ENCODE peak calls at places on chromosome 18, in five cellular contexts. D is SK-N-SH, B is GM12878, T is K562, H is HepG2. I is an unnamed sample.

GRCh38 chr18:35407871-35408481 is 30.8 kb upstream of the ZNF396 start:
- DNase-seq in D (peak), B (no peak), T (peak), H (peak), I (no peak)

GRCh38 chr18:79458131-79458838 is 62.6 kb downstream of the NFATC1 start:
- DNase-seq in D (no peak), B (no peak), T (no peak), H (peak), I (no peak)

GRCh38 chr18:36769611-36770314 is 59.0 kb downstream of the TPGS2 start:
- DNase-seq in D (no peak), B (no peak), T (peak), H (peak), I (peak)

GRCh38 chr18:28153485-28154065 is 23.4 kb downstream of the CDH2 start:
- DNase-seq in D (no peak), B (no peak), T (no peak), H (no peak), I (no peak)

GRCh38 chr18:36364911-36365624 is 67.6 kb downstream of the FHOD3 start:
- DNase-seq in D (peak), B (no peak), T (no peak), H (no peak), I (no peak)

GRCh38 chr18:79513381-79514081 is 117.8 kb downstream of the NFATC1 start:
- DNase-seq in D (no peak), B (no peak), T (no peak), H (no peak), I (no peak)

GRCh38 chr18:76056467-76057194 is 438.4 kb downstream of the ZNF516 start:
- DNase-seq in D (no peak), B (no peak), T (no peak), H (no peak), I (no peak)

GRCh38 chr18:50441518-50441917 is 66.7 kb downstream of the SKA1 start:
- DNase-seq in D (no peak), B (no peak), T (no peak), H (no peak), I (no peak)

GRCh38 chr18:47719096-47719780 is 211.2 kb downstream of the SMAD2 start:
- DNase-seq in D (no peak), B (no peak), T (no peak), H (no peak), I (no peak)

GRCh38 chr18:7021994-7022840 is 95.4 kb downstream of the LAMA1 start:
- DNase-seq in D (peak), B (no peak), T (peak), H (peak), I (no peak)

GRCh38 chr18:55878224-55878623 is 290.2 kb upstream of the TCF4 start:
- DNase-seq in D (no peak), B (no peak), T (no peak), H (no peak), I (no peak)

GRCh38 chr18:30457156-30457555 is 585.4 kb downstream of the DSC3 start:
- DNase-seq in D (no peak), B (no peak), T (no peak), H (no peak), I (no peak)

GRCh38 chr18:13137041-13137938 is 81.3 kb upstream of the LDLRAD4 start:
- DNase-seq in D (peak), B (no peak), T (no peak), H (no peak), I (no peak)
- TF ChIP-seq USF2 in D (no peak), B (no peak), T (no peak), H (no peak), I (no peak)

DNA sequence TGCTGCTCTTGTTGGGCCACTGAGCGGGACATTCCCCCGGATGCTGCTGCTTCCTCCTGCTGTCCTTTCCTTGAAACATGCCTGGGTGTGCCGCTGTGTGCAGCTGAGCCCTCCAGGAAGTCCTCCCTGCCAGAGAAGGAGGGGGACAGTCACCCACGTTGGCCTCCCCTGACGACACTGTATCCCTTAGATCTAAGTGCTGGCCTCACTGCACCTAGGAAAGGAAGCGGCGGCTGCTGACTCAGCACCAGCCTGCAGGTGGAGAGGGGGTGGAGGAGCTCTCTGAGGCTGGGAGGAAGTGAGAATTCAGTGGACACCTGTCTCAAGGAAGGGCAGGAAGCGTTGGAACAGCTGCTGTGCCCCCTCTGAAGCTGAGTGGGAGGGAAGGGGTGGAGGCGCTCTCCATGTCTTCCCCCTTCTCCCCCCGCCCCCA is 239.8 kb downstream of the HAUS1 start:
- DNase-seq in D (no peak), B (peak), T (peak), H (no peak), I (no peak)
- TF ChIP-seq SIN3A in D (no peak), B (no peak), T (no peak), H (no peak), I (no peak)

GRCh38 chr18:9992300-9992987 is 78.6 kb downstream of the VAPA start:
- DNase-seq in D (no peak), B (no peak), T (no peak), H (no peak), I (no peak)

GRCh38 chr18:9992988-9993845 is 79.4 kb downstream of the VAPA start:
- DNase-seq in D (no peak), B (no peak), T (no peak), H (no peak), I (no peak)

GRCh38 chr18:9994701-9995100 is 80.9 kb downstream of the VAPA start:
- DNase-seq in D (no peak), B (no peak), T (no peak), H (no peak), I (no peak)

GRCh38 chr18:9996104-9996503 is 82.3 kb downstream of the VAPA start:
- DNase-seq in D (no peak), B (no peak), T (no peak), H (no peak), I (no peak)

GRCh38 chr18:9993846-9994660 is 80.2 kb downstream of the VAPA start:
- DNase-seq in D (no peak), B (no peak), T (no peak), H (no peak), I (no peak)
- H3K9ac ChIP-seq in D (no peak), B (no peak), T (no peak), H (no peak), I (no peak)

DNA sequence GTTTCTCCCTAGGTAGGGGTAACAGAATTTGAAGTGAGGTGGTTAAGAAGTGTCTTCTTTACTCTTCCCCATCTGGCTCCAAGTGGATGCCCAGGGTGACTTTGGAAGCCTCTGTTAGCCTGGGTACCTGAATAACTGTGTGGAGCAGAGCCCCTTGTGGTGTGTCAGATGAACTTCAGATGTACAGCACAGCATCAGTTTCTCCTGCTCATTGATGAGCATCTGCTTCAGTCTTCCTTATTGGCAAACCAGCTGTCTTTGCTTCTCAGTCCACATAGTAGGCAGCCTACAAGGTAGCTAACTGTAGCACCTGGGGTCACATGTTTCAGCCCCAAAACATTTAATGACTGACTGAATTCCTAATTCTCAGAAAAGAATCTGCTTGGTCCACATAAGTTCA is 56.2 kb upstream of the ATP8B1 start:
- DNase-seq in D (no peak), B (no peak), T (peak), H (peak), I (no peak)
- TF ChIP-seq USF2 in D (no peak), B (no peak), T (no peak), H (no peak), I (no peak)

GRCh38 chr18:74310411-74310810 is 5.2 kb upstream of the C18orf63 start:
- DNase-seq in D (no peak), B (no peak), T (no peak), H (peak), I (no peak)
- TF ChIP-seq SIN3A in D (no peak), B (no peak), T (no peak), H (no peak), I (no peak)

GRCh38 chr18:72940509-72940908 is 72.7 kb upstream of the NETO1 start:
- DNase-seq in D (no peak), B (no peak), T (no peak), H (no peak), I (no peak)
- H3K9ac ChIP-seq in D (no peak), B (no peak), T (no peak), H (no peak), I (no peak)

GRCh38 chr18:48780151-48781001 is 170.4 kb downstream of the SMAD7 start:
- DNase-seq in D (peak), B (no peak), T (no peak), H (no peak), I (no peak)

GRCh38 chr18:48783616-48784520 is 166.9 kb downstream of the SMAD7 start:
- DNase-seq in D (no peak), B (no peak), T (no peak), H (no peak), I (no peak)

GRCh38 chr18:48781041-48781989 is 169.4 kb downstream of the SMAD7 start:
- DNase-seq in D (peak), B (no peak), T (peak), H (peak), I (no peak)

GRCh38 chr18:48781990-48782368 is 168.8 kb downstream of the SMAD7 start:
- DNase-seq in D (peak), B (no peak), T (no peak), H (peak), I (no peak)

GRCh38 chr18:48782381-48782841 is 168.4 kb downstream of the SMAD7 start:
- DNase-seq in D (no peak), B (no peak), T (no peak), H (no peak), I (no peak)
- TF ChIP-seq USF2 in D (no peak), B (no peak), T (no peak), H (no peak), I (no peak)

DNA sequence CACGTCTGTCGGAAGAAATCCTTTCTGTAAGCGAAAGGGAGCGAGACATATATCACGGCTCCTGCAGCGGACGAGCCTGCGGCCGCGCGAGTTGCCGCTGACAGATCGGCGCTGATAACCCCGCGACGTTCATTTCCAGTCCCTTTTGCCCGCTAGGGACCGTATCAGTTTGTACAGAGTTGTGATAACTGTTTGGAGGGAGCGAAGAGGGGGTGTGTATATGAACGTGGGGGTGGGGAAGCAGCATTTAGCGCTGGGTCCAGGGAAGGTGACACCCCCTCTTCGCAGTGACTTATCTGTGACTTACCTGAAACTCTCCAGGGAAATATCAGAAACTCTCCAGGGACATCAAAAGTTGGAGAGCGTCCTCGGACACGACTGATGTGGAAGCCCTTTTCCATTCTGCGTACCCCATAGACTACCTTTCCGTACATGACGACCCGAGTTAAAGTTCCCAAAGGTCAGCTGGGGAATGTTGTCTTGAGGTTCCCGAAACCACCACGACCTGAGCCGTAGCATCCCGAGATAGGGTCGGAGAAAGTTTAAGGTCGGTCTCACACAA is 948 bp upstream of the GATA6 start:
- DNase-seq in D (peak), B (no peak), T (peak), H (peak), I (peak)
- TF ChIP-seq SIN3A in D (no peak), B (no peak), T (no peak), H (no peak), I (peak)